ENCODE peak calls at places on chromosomes 6 and 20, in seven cellular contexts. One of them, this sample, is unnamed.

GRCh38 chr6:18823782-18824386 is 436.7 kb downstream of the RNF144B start:
- DNase-seq in left lobe of liver: no peak
- DNase-seq in T follicular helper cell: no peak
- DNase-seq in central memory CD4-positive, alpha-beta T cell: no peak
- DNase-seq in psoas muscle: no peak
- DNase-seq in A172: peak
- DNase-seq in DMS 273 treated with DMSO at 0.1 percent for 48 hours: no peak
- DNase-seq in this sample: no peak

GRCh38 chr20:58293453-58293852 is 16.1 kb upstream of the RAB22A start:
- DNase-seq in left lobe of liver: no peak
- DNase-seq in T follicular helper cell: no peak
- DNase-seq in central memory CD4-positive, alpha-beta T cell: no peak
- DNase-seq in psoas muscle: no peak
- DNase-seq in A172: peak
- DNase-seq in DMS 273 treated with DMSO at 0.1 percent for 48 hours: no peak
- DNase-seq in this sample: no peak

GRCh38 chr20:46400253-46400652 is 6.2 kb downstream of the ELMO2 start:
- DNase-seq in left lobe of liver: no peak
- DNase-seq in T follicular helper cell: no peak
- DNase-seq in central memory CD4-positive, alpha-beta T cell: no peak
- DNase-seq in psoas muscle: peak
- DNase-seq in A172: no peak
- DNase-seq in DMS 273 treated with DMSO at 0.1 percent for 48 hours: no peak
- DNase-seq in this sample: no peak

GRCh38 chr20:13355386-13355785 is 134.3 kb downstream of the ISM1 start:
- DNase-seq in left lobe of liver: no peak
- DNase-seq in T follicular helper cell: no peak
- DNase-seq in central memory CD4-positive, alpha-beta T cell: no peak
- DNase-seq in psoas muscle: no peak
- DNase-seq in A172: no peak
- DNase-seq in DMS 273 treated with DMSO at 0.1 percent for 48 hours: no peak
- DNase-seq in this sample: no peak

GRCh38 chr6:2799936-2800527 is 34.8 kb downstream of the WRNIP1 start:
- DNase-seq in left lobe of liver: no peak
- DNase-seq in T follicular helper cell: no peak
- DNase-seq in central memory CD4-positive, alpha-beta T cell: no peak
- DNase-seq in psoas muscle: no peak
- DNase-seq in A172: no peak
- DNase-seq in DMS 273 treated with DMSO at 0.1 percent for 48 hours: no peak
- DNase-seq in this sample: no peak

GRCh38 chr6:44569931-44570385 is 182.5 kb downstream of the CDC5L start:
- DNase-seq in left lobe of liver: no peak
- DNase-seq in T follicular helper cell: no peak
- DNase-seq in central memory CD4-positive, alpha-beta T cell: no peak
- DNase-seq in psoas muscle: peak
- DNase-seq in A172: no peak
- DNase-seq in DMS 273 treated with DMSO at 0.1 percent for 48 hours: no peak
- DNase-seq in this sample: peak

GRCh38 chr6:46972521-46972920 is 50.8 kb upstream of the ADGRF5 start:
- DNase-seq in left lobe of liver: no peak
- DNase-seq in T follicular helper cell: no peak
- DNase-seq in central memory CD4-positive, alpha-beta T cell: no peak
- DNase-seq in psoas muscle: no peak
- DNase-seq in A172: no peak
- DNase-seq in DMS 273 treated with DMSO at 0.1 percent for 48 hours: no peak
- DNase-seq in this sample: no peak

GRCh38 chr20:49916146-49917002 is 1.0 kb upstream of the SPATA2 start:
- DNase-seq in left lobe of liver: peak
- DNase-seq in T follicular helper cell: no peak
- DNase-seq in central memory CD4-positive, alpha-beta T cell: no peak
- DNase-seq in psoas muscle: no peak
- DNase-seq in A172: peak
- DNase-seq in DMS 273 treated with DMSO at 0.1 percent for 48 hours: no peak
- DNase-seq in this sample: peak

GRCh38 chr6:69729870-69730449 is 66.8 kb downstream of the LMBRD1 start:
- DNase-seq in left lobe of liver: no peak
- DNase-seq in T follicular helper cell: no peak
- DNase-seq in central memory CD4-positive, alpha-beta T cell: no peak
- DNase-seq in psoas muscle: no peak
- DNase-seq in A172: peak
- DNase-seq in DMS 273 treated with DMSO at 0.1 percent for 48 hours: peak
- DNase-seq in this sample: no peak

GRCh38 chr20:62977613-62978558 is 25.4 kb downstream of the SLC17A9 start:
- DNase-seq in left lobe of liver: no peak
- DNase-seq in T follicular helper cell: peak
- DNase-seq in central memory CD4-positive, alpha-beta T cell: peak
- DNase-seq in psoas muscle: no peak
- DNase-seq in A172: peak
- DNase-seq in DMS 273 treated with DMSO at 0.1 percent for 48 hours: no peak
- DNase-seq in this sample: no peak

GRCh38 chr6:118567974-118568373 is 19.9 kb downstream of the PLN start:
- DNase-seq in left lobe of liver: no peak
- DNase-seq in T follicular helper cell: no peak
- DNase-seq in central memory CD4-positive, alpha-beta T cell: no peak
- DNase-seq in psoas muscle: no peak
- DNase-seq in A172: no peak
- DNase-seq in DMS 273 treated with DMSO at 0.1 percent for 48 hours: no peak
- DNase-seq in this sample: no peak

This sample was measured in right lobe of liver.